ENCODE peak calls at places on chromosomes 4 and X, in four cellular contexts. C, X, Y and Z are unnamed samples.

GRCh38 chrX:21723814-21724213 is 34.1 kb downstream of the SMPX start:
- DNase-seq in Y (no peak), X (no peak), C (no peak), Z (no peak)

GRCh38 chrX:136745215-136746173 is 35.2 kb downstream of the ARHGEF6 start:
- DNase-seq in C (no peak), X (no peak), Y (no peak), Z (peak)

GRCh38 chrX:131633285-131633917 is 89.5 kb downstream of the OR13H1 start:
- DNase-seq in Y (peak), X (peak), C (peak), Z (peak)

GRCh38 chr4:113012776-113013175 is 36.7 kb upstream of the ANK2 start:
- DNase-seq in C (no peak), Y (no peak), X (no peak), Z (no peak)

GRCh38 chr4:113645771-113646455 is 115.6 kb downstream of the CAMK2D start:
- DNase-seq in Y (no peak), C (no peak), X (peak), Z (peak)

GRCh38 chr4:7960790-7961655 is 21.4 kb upstream of the AFAP1 start:
- DNase-seq in Y (peak), C (no peak), X (no peak), Z (no peak)

GRCh38 chr4:26839534-26839951 is 21.1 kb upstream of the STIM2 start:
- DNase-seq in X (no peak), C (no peak), Y (no peak), Z (no peak)

GRCh38 chr4:80138556-80139538 is 58.5 kb upstream of the PRDM8 start:
- DNase-seq in Y (peak), X (no peak), C (no peak), Z (no peak)

GRCh38 chr4:183738081-183738673 is 79.1 kb downstream of the TRAPPC11 start:
- DNase-seq in Y (peak), X (no peak), C (no peak), Z (no peak)

GRCh38 chr4:40316333-40316781 is 18.8 kb upstream of the CHRNA9 start:
- DNase-seq in C (no peak), X (no peak), Y (peak), Z (no peak)

GRCh38 chr4:78599147-78599546 is 47.6 kb downstream of the ANXA3 start:
- DNase-seq in C (no peak), Y (no peak), X (no peak), Z (no peak)

GRCh38 chr4:59409647-59410046 is 1790.5 kb upstream of the ADGRL3 start:
- DNase-seq in Y (no peak), X (no peak), C (no peak), Z (no peak)

GRCh38 chr4:157706134-157706533 is 466.7 kb downstream of the GASK1B start:
- DNase-seq in X (no peak), C (no peak), Y (no peak), Z (no peak)

GRCh38 chrX:136166221-136166855 is 19.0 kb downstream of the FHL1 start:
- DNase-seq in Y (no peak), X (no peak), C (no peak), Z (no peak)

GRCh38 chr4:149676076-149676475 is 139.6 kb downstream of the IQCM start:
- DNase-seq in X (no peak), C (no peak), Y (peak), Z (no peak)

GRCh38 chr4:11615601-11616000 is 186.9 kb upstream of the HS3ST1 start:
- DNase-seq in C (no peak), Y (no peak), X (no peak), Z (no peak)

GRCh38 chr4:177706916-177707315 is 264.7 kb upstream of the AGA start:
- DNase-seq in C (no peak), Y (no peak), X (no peak), Z (no peak)

GRCh38 chr4:77073981-77074865 is 1.6 kb downstream of the CCNI start:
- DNase-seq in C (no peak), Y (no peak), X (no peak), Z (no peak)

GRCh38 chrX:108022491-108023089 is 22.3 kb upstream of the VSIG1 start:
- DNase-seq in C (no peak), Y (no peak), X (no peak), Z (no peak)

GRCh38 chr4:5082381-5082780 is 31.1 kb downstream of the STK32B start:
- DNase-seq in C (no peak), Y (no peak), X (no peak), Z (no peak)

DNA sequence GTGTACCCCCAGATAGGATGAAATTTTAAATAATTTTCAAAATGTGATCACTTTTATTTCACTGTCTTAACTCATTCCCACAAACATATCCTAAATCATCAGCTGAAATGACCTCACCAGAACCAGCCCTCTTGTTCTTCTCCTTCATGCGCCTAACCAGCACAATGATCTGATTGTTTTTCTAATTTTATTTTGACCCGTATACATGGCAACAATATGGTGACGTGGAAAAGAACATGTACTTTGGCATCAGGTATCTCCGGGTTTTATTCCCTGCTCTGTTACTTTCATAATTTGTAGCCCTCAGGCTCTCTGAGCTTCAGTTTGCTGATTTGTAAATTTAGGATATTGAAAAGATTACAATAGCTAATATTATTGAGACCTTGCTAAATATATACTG is 562.4 kb upstream of the ZFP42 start:
- DNase-seq in C (no peak), X (no peak), Y (no peak), Z (no peak)
- TF ChIP-seq BRCA1 in C (no peak), X (no peak), Y (no peak), Z (no peak)

DNA sequence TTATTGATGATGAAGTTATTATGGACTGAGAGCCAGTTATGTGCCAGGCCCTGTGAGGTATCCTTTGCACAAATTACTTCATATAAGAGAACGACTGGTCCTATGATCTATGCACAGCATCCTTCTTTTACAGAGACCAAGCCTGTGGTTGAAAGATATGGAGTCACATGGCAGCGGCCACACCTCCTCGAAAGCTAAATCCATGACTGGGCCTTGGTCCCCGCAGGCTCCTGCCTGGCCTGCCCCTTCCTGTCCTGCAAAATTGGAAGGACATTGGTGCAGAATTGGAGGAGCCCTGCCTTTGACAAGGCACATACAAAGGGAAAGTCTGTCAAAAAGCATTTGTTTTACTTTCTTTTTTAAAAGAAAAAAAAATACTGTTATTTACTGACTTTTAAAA is 18.3 kb downstream of the SORBS2 start:
- DNase-seq in X (no peak), Y (no peak), C (no peak), Z (no peak)
- TF ChIP-seq BRCA1 in X (no peak), Y (no peak), C (no peak), Z (no peak)

GRCh38 chrX:41692162-41692749 is 3.5 kb downstream of the GPR34 start:
- DNase-seq in Y (no peak), C (no peak), X (no peak), Z (no peak)
- TF ChIP-seq BRCA1 in Y (no peak), C (no peak), X (no peak), Z (no peak)

GRCh38 chrX:53494427-53494826 is 60.3 kb upstream of the HSD17B10 start:
- DNase-seq in Y (no peak), X (no peak), C (no peak), Z (no peak)
- TF ChIP-seq BRCA1 in Y (no peak), X (no peak), C (no peak), Z (no peak)

GRCh38 chrX:110282922-110283321 is 35.0 kb downstream of the AMMECR1 start:
- DNase-seq in X (no peak), C (no peak), Y (no peak), Z (no peak)

GRCh38 chrX:110280954-110281353 is 36.9 kb downstream of the AMMECR1 start:
- DNase-seq in C (no peak), X (no peak), Y (no peak), Z (no peak)

GRCh38 chrX:110286126-110286525 is 31.8 kb downstream of the AMMECR1 start:
- DNase-seq in X (no peak), Y (no peak), C (no peak), Z (no peak)

GRCh38 chrX:110281377-110281776 is 36.5 kb downstream of the AMMECR1 start:
- DNase-seq in Y (no peak), C (no peak), X (no peak), Z (no peak)

DNA sequence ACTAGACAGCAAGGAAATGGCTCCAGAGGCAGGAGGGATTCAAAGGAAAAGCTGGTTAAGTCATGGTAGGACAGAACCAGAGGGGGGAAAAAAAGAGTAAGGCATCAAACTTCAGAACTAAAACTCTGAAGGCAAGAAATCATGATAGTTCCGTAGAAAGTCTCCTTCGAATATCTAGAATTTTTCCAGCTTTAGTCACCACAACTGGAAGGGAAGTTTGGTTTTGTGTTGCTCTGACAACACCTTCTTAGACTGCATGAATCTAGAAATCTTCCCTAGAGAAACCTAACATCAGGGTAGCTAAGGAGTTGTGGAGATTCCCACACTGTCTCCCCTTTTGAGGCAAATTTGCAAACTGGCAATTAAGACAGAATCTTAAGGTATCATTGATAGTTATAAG is 33.7 kb downstream of the AMMECR1 start:
- DNase-seq in C (no peak), X (no peak), Y (no peak), Z (no peak)
- TF ChIP-seq BRCA1 in C (no peak), X (no peak), Y (no peak), Z (no peak)

DNA sequence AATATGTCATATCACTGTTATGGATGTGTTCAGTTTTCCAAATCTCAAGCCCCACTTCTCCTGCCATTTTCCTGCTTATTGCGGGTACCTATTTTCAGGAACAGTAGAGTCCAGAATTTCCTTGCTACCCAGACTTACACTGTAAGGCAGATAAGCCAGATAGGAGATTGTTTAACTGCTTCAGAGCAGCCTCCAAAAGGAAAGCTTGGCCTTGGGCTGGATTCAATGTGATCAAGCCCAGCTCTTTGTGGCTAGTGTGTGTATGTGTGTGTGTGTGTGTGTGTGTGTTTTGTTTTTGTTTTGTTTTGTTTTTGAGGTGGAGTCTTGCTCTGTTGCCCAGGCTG is 34.0 kb downstream of the RNF175 start:
- DNase-seq in Y (no peak), C (no peak), X (no peak), Z (no peak)
- TF ChIP-seq BRCA1 in Y (no peak), C (no peak), X (no peak), Z (no peak)